ENCODE peak calls at places on chromosomes 4 and X, in five cellular contexts. B is endothelial cell, J is Calu3, G is fibroblast of lung, N is NB4. Q is an unnamed sample.

GRCh38 chr4:147339116-147339515 is 141.8 kb upstream of the EDNRA start:
- DNase-seq in B (no peak), J (no peak), G (peak; percentile 56), N (no peak), Q (no peak)

GRCh38 chr4:2943364-2944090 is 19.7 kb downstream of the NOP14 start:
- DNase-seq in B (no peak), J (no peak), G (no peak), N (no peak), Q (no peak)

GRCh38 chrX:31209005-31209612 is 137.3 kb upstream of the FTHL17 start:
- DNase-seq in B (no peak), J (no peak), G (no peak), N (no peak), Q (no peak)

GRCh38 chrX:95754411-95754810 is 930.2 kb upstream of the DIAPH2 start:
- DNase-seq in B (no peak), J (no peak), G (peak; percentile 5), N (no peak), Q (no peak)

GRCh38 chr4:17667653-17668201 is 53.3 kb downstream of the MED28 start:
- DNase-seq in B (no peak), J (no peak), G (no peak), N (no peak), Q (no peak)

GRCh38 chr4:136810626-136811025 is 721.7 kb downstream of the PCDH18 start:
- DNase-seq in B (no peak), J (no peak), G (no peak), N (no peak), Q (no peak)

GRCh38 chr4:137543198-137543597 is 10.9 kb upstream of the PCDH18 start:
- DNase-seq in B (no peak), J (no peak), G (no peak), N (no peak), Q (no peak)

GRCh38 chrX:136880003-136880451 is 498 bp downstream of the RBMX start:
- DNase-seq in B (peak; percentile 12), J (peak; percentile 14), G (peak; percentile 15), N (peak; percentile 48), Q (no peak)

GRCh38 chr4:16322183-16322582 is 95.9 kb upstream of the TAPT1 start:
- DNase-seq in B (no peak), J (no peak), G (no peak), N (no peak), Q (no peak)

GRCh38 chr4:113106076-113106475 is 56.6 kb downstream of the ANK2 start:
- DNase-seq in B (no peak), J (no peak), G (peak; percentile 77), N (peak; percentile 16), Q (no peak)

GRCh38 chrX:23035493-23035892 is 35.7 kb downstream of the DDX53 start:
- DNase-seq in B (no peak), J (no peak), G (no peak), N (peak; percentile 0), Q (no peak)
- TF ChIP-seq CTCF in B (no peak), J (no peak), G (no peak), N (no peak), Q (no peak)

DNA sequence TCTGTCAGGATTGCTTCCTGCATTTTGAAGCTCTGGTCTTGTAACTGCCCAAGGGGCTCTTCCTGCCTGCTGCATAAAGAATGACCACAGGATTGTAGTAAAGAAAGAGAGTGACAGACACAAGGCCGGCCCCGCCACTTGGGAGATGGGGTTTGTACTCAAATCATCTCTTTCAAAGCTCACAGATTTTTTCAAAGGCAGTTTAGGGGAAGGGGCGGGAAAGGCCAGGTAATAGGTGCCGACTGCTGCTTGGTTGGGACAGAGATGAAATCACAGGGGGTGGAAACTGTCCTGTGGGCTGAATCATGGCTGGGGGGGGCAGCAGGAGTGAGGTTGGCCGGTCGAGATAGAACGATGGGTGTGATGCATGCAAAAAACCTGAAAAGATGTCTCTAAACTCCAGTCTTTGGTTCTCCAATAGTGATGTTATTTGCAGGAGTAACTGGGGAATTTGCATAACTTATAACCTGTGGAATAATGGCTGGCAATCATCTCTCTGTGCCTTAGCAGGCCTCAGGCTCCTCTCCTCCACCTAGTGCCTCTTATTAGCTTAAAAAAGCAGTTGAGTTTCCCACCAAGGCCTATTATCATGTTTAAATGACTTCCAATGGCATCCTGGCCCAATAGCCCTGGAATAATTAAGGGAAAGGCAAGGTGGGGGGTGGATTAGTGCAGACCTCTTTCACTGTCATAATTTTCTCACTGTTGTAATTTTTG is 778.4 kb upstream of the FRG1 start:
- DNase-seq in B (peak; percentile 11), J (no peak), G (no peak), N (no peak), Q (no peak)
- TF ChIP-seq CTCF in B (no peak), J (no peak), G (no peak), N (no peak), Q (no peak)

GRCh38 chrX:75155454-75155829 is 641 bp downstream of the ABCB7 start:
- DNase-seq in B (no peak), J (no peak), G (peak; percentile 1), N (peak; percentile 26), Q (no peak)

GRCh38 chrX:75154871-75155270 is 1.2 kb downstream of the ABCB7 start:
- DNase-seq in B (no peak), J (no peak), G (no peak), N (no peak), Q (no peak)

GRCh38 chrX:75156537-75156945 is 458 bp upstream of the ABCB7 start:
- DNase-seq in B (no peak), J (no peak), G (peak; percentile 50), N (peak; percentile 51), Q (no peak)

GRCh38 chrX:75158054-75158453 is 2.0 kb upstream of the ABCB7 start:
- DNase-seq in B (no peak), J (no peak), G (no peak), N (no peak), Q (no peak)

DNA sequence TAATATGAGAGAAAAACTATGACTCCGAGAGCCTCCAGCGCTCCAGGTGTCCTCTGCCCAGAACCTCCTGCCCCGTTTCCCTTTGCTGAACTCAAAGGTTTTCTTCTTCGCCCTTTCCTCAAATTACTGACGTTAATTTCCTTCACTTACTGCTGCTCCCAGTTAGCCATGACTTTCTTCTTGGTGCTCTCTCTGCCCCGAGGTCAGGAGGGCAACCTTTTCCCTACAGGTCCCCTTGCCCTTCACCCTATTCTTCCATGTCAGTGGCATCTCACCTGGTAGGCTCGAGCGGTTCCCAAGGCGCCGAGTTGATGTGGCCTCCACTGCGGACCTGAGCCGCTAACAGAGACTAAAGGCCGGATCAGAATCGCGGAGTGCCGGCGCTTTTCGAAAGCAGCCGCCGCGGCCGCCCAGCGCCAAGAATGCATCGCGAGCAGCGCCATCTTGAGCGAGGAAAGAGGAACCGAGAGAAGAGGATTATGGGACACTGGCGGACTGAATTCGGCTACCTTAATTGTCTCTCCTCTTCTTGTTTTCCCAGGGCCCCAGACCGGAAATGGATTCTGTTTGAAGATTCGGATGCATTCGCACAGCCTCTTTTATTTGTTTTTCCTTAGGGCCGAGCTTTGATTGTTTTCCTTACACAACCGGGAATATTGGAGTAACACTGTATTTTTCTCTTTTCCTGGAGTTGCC is at the start of gene ABCB7:
- DNase-seq in B (peak; percentile 40), J (peak; percentile 62), G (peak; percentile 83), N (peak; percentile 82), Q (peak; percentile 47)
- TF ChIP-seq CTCF in B (no peak), J (no peak), G (peak; percentile 21), N (no peak), Q (no peak)

GRCh38 chr4:69882150-69882549 is 22.2 kb upstream of the SULT1E1 start:
- DNase-seq in B (no peak), J (no peak), G (no peak), N (no peak), Q (no peak)

GRCh38 chr4:69878250-69878649 is 18.3 kb upstream of the SULT1E1 start:
- DNase-seq in B (no peak), J (no peak), G (no peak), N (no peak), Q (no peak)

GRCh38 chr4:69875576-69875975 is 15.6 kb upstream of the SULT1E1 start:
- DNase-seq in B (no peak), J (no peak), G (no peak), N (no peak), Q (no peak)

GRCh38 chr4:69875986-69876542 is 16.1 kb upstream of the SULT1E1 start:
- DNase-seq in B (no peak), J (no peak), G (no peak), N (no peak), Q (no peak)

DNA sequence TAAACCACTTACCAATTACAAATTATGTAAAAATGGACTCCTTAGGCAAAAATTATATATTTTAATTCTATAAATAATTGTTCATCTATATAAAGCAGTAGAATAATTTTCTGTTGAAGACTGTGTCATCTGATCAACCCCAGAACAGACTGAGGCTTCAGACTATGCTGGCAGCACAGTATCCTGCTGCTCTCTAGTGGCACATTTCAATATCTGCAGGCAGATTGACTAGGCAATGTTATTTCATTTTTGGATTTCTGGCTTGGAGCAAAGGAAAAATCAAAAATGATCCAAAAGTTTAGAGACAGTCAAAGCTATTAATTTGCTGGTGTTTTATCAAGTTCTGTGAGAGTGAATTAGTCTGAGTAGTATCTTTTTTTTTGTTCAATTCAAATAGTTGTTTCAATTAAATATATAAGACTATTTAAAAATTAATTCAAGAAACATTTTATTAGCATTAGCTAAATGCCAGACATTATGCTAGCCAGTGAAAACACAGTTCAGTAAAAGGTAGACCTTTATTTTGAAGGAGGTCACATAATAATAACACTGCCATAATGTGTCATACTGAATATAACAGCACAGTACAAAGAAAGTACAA is 21.3 kb upstream of the SULT1E1 start:
- DNase-seq in B (no peak), J (peak; percentile 6), G (peak; percentile 77), N (peak; percentile 47), Q (no peak)
- TF ChIP-seq CTCF in B (peak; percentile 58), J (peak; percentile 61), G (peak; percentile 88), N (peak; percentile 63), Q (peak; percentile 96)

DNA sequence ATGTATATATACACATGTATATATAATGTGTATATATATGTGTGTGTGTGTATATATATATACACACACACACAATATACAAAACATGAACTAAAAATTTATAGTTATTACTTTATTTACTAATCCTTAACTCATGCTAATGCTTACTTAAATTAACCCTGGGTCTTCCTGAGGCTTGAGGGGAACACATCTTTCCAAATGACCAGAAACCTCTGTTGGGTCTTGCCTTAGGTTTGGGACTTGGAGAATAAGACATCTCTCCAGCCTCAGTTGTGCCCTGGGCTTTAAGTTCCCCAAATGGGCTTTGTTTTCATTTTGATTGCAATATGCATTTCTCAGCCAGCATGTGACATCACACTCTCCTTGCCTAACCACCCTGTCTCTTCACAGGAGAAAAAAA is 7.7 kb downstream of the GEMIN8 start:
- DNase-seq in B (no peak), J (no peak), G (no peak), N (no peak), Q (no peak)
- TF ChIP-seq CTCF in B (no peak), J (no peak), G (no peak), N (no peak), Q (no peak)

DNA sequence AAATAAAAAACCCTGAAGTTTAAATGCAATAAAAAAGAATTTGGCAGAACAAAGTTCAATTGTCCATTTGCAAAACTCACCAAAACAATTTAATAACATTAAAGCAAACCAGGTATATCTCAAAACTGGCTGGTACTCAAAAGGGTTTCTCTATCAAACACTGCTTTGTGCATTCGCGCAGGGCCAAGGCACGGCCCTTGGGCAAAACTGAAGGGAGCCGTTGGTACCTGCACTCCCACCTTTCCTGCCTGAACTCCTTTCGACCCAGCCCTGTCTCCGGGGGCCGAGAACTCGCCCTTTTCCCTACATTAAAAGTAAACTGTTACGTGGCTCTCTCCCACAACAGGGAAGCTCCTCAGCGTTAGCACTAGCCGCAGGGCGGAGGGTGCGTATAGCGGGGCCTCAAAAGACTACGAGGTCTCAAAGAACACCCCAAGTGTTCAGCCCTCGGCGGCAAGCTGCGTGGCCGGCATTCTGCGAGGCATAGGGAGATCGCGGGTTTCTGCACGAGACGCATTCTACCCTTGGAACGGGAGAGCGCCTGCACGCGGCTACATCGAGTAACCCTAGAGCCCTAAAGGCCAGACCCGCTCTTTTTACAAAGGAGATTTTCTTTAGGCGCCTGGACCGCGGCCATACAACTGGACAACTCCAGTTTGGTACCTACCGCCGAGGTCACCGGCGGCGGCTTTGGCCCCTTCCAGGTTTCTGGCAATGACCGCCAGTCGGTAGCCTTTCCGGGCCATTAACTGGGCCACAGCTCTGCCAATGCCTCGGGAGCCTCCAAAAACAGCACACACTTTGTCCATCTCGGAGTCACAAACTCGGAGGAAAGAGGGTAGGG is 552 bp downstream of the CBR4 start:
- DNase-seq in B (peak; percentile 46), J (peak; percentile 35), G (peak; percentile 70), N (peak; percentile 77), Q (peak; percentile 55)
- TF ChIP-seq CTCF in B (peak; percentile 27), J (no peak), G (peak; percentile 34), N (no peak), Q (peak; percentile 39)